ENCODE peak calls at places on chromosomes 3 and 15, in four cellular contexts. One of them, this sample, is unnamed.
A peak's percentile ranks its signal among the peaks of the same experiment; 100 is the strongest.

GRCh38 chr3:186839874-186840641 is 2.5 kb upstream of the ADIPOQ start:
- DNase-seq in colonic mucosa: no peak
- DNase-seq in pancreas: no peak
- DNase-seq in small intestine: no peak
- DNase-seq in this sample: no peak

GRCh38 chr3:171813897-171814460 is 3.7 kb upstream of the PLD1 start:
- DNase-seq in small intestine: no peak
- DNase-seq in pancreas: no peak
- DNase-seq in colonic mucosa: no peak
- DNase-seq in this sample: no peak

GRCh38 chr3:23778451-23778850 is 27.3 kb upstream of the UBE2E1 start:
- DNase-seq in colonic mucosa: no peak
- DNase-seq in small intestine: no peak
- DNase-seq in pancreas: no peak
- DNase-seq in this sample: no peak

GRCh38 chr15:80514071-80514780 is 110.0 kb downstream of the ARNT2 start:
- DNase-seq in pancreas: no peak
- DNase-seq in colonic mucosa: no peak
- DNase-seq in small intestine: no peak
- DNase-seq in this sample: no peak

GRCh38 chr15:60962087-60962486 is 267.0 kb downstream of the RORA start:
- DNase-seq in pancreas: no peak
- DNase-seq in small intestine: no peak
- DNase-seq in colonic mucosa: no peak
- DNase-seq in this sample: no peak

GRCh38 chr3:98556164-98557130 is 24.7 kb downstream of the GPR15 start:
- DNase-seq in small intestine: no peak
- DNase-seq in colonic mucosa: no peak
- DNase-seq in pancreas: no peak
- DNase-seq in this sample: no peak

GRCh38 chr3:34268032-34268760 is 469.8 kb downstream of the PDCD6IP start:
- DNase-seq in pancreas: no peak
- DNase-seq in small intestine: peak; percentile 57
- DNase-seq in colonic mucosa: no peak
- DNase-seq in this sample: peak; percentile 26

GRCh38 chr3:133754455-133754854 is 8.3 kb downstream of the TF start:
- DNase-seq in small intestine: no peak
- DNase-seq in colonic mucosa: no peak
- DNase-seq in pancreas: no peak
- DNase-seq in this sample: no peak

GRCh38 chr3:146903927-146904326 is 298.8 kb upstream of the PLSCR5 start:
- DNase-seq in colonic mucosa: no peak
- DNase-seq in pancreas: no peak
- DNase-seq in small intestine: no peak
- DNase-seq in this sample: no peak

GRCh38 chr3:17741621-17742091 is 775 bp downstream of the TBC1D5 start:
- DNase-seq in colonic mucosa: no peak
- DNase-seq in small intestine: peak; percentile 77
- DNase-seq in pancreas: no peak
- DNase-seq in this sample: no peak

GRCh38 chr3:154971771-154972326 is 108.3 kb upstream of the MME start:
- DNase-seq in pancreas: no peak
- DNase-seq in small intestine: no peak
- DNase-seq in colonic mucosa: no peak
- DNase-seq in this sample: no peak
- H3K27ac ChIP-seq in pancreas: peak overlapping the region; percentile 15
- H3K27ac ChIP-seq in small intestine: no peak overlapping the region
- H3K27ac ChIP-seq in colonic mucosa: no peak overlapping the region
- H3K27ac ChIP-seq in this sample: peak overlapping the region; percentile 77

DNA sequence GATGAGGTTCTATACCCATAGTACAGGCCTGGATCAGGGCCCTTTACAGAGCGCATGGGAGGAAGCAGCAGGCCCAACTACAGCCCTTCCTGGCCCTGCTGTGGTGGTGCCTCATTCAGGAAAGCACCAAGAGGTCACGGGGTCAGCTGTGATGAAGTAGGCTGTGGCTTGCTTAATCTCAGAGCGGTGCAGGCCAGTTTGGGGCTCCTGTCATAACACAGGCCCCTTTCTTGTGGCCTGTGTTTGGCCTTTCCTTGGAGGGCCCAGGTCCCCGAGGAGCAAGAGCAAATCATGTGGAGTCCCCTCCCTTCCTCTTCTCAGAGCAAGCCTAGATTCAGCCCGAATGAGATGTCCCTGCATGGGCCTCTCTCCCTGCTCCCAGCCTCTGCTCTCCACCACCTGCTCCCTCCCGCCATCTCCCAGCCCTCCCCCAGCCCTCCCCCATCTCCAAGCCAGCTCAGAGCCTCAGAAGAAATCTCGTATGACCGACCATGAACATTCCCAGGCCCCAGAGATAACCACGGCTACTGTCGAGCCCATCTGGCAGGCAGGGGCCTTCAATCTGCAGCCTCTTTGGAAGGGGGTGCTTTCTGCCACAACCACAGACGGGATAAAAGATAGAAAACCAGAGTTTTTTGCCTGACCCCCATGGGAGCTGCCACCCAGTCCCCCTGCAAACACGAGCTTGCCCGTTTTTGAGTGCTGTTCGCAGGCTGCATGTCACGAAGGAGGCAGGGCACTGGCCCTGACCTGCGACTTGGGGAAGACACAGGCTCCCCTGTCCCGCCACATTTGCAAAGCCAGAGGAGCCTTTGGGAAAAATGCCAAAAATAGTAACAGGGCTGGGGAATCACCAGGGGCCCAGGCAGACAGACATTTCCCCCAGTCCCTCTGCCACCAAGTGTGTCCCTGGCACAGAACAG is 32.3 kb upstream of the DUSP7 start:
- DNase-seq in pancreas: no peak
- DNase-seq in colonic mucosa: no peak
- DNase-seq in small intestine: no peak
- DNase-seq in this sample: peak; percentile 38
- H3K4me3 ChIP-seq in pancreas: no peak overlapping the region
- H3K4me3 ChIP-seq in colonic mucosa: no peak overlapping the region
- H3K4me3 ChIP-seq in small intestine: no peak overlapping the region
- H3K4me3 ChIP-seq in this sample: no peak overlapping the region

GRCh38 chr3:149726716-149727407 is 25.4 kb downstream of the COMMD2 start:
- DNase-seq in pancreas: no peak
- DNase-seq in small intestine: no peak
- DNase-seq in colonic mucosa: no peak
- DNase-seq in this sample: no peak

GRCh38 chr3:149723781-149724180 is 28.5 kb downstream of the COMMD2 start:
- DNase-seq in colonic mucosa: no peak
- DNase-seq in pancreas: no peak
- DNase-seq in small intestine: no peak
- DNase-seq in this sample: no peak

GRCh38 chr3:149732234-149732633 is 20.1 kb downstream of the COMMD2 start:
- DNase-seq in colonic mucosa: no peak
- DNase-seq in pancreas: no peak
- DNase-seq in small intestine: no peak
- DNase-seq in this sample: no peak

DNA sequence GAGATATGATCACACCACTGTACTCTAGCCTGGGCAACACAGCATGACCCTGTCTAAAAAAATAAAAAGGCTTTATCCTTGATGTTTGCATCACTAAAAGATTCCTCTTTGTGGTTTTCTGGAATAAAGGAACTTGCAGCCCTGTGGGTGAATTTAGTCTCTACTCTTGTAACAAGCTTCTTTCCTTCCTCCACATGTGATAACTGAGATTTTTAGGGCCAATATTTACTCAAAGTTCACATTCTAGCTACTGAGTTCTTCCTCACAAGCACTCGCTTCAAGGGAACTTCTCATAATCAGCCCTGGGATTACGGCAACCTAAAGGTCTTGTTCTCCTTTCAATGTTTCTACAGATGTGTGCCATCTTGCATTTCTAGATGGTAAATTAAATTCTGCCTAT is 24.6 kb downstream of the COMMD2 start:
- DNase-seq in colonic mucosa: no peak
- DNase-seq in pancreas: no peak
- DNase-seq in small intestine: no peak
- DNase-seq in this sample: no peak
- H3K27ac ChIP-seq in colonic mucosa: no peak overlapping the region
- H3K27ac ChIP-seq in pancreas: no peak overlapping the region
- H3K27ac ChIP-seq in small intestine: no peak overlapping the region
- H3K27ac ChIP-seq in this sample: no peak overlapping the region

GRCh38 chr3:50271314-50272072 is 2.5 kb downstream of the SEMA3B start:
- DNase-seq in small intestine: peak; percentile 86
- DNase-seq in pancreas: no peak
- DNase-seq in colonic mucosa: no peak
- DNase-seq in this sample: peak; percentile 48

GRCh38 chr3:50269977-50270413 is 1.0 kb downstream of the SEMA3B start:
- DNase-seq in small intestine: no peak
- DNase-seq in pancreas: no peak
- DNase-seq in colonic mucosa: no peak
- DNase-seq in this sample: peak; percentile 51

GRCh38 chr3:50270841-50271240 is 1.9 kb downstream of the SEMA3B start:
- DNase-seq in small intestine: no peak
- DNase-seq in pancreas: no peak
- DNase-seq in colonic mucosa: no peak
- DNase-seq in this sample: no peak

GRCh38 chr3:50269460-50269859 is 513 bp downstream of the SEMA3B start:
- DNase-seq in colonic mucosa: no peak
- DNase-seq in pancreas: no peak
- DNase-seq in small intestine: no peak
- DNase-seq in this sample: no peak

DNA sequence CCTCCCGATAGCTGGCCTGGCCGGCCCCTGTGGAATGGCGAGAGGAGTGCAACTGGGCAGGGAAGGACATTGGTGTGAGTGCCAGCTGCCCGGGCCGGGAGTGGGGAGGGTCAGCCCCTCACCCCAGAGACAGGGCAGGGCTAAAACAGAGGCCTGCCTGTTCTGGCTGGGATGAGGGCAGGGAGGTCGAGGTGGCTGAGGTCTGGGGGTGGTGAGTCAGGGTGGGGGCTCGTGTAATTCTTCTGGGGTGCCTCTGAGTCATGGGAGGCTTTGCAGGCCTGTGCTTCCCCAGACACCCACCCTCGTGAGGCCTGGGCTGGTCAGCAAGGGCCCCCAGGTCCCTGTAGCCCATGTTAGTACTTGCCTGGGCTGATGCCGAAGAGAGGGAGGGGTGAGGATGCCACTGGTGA is 1.5 kb downstream of the SEMA3B start:
- DNase-seq in small intestine: no peak
- DNase-seq in colonic mucosa: no peak
- DNase-seq in pancreas: no peak
- DNase-seq in this sample: no peak
- H3K4me3 ChIP-seq in small intestine: peak overlapping the region; percentile 65
- H3K4me3 ChIP-seq in colonic mucosa: peak overlapping the region; percentile 35
- H3K4me3 ChIP-seq in pancreas: peak overlapping the region; percentile 58
- H3K4me3 ChIP-seq in this sample: no peak overlapping the region

DNA sequence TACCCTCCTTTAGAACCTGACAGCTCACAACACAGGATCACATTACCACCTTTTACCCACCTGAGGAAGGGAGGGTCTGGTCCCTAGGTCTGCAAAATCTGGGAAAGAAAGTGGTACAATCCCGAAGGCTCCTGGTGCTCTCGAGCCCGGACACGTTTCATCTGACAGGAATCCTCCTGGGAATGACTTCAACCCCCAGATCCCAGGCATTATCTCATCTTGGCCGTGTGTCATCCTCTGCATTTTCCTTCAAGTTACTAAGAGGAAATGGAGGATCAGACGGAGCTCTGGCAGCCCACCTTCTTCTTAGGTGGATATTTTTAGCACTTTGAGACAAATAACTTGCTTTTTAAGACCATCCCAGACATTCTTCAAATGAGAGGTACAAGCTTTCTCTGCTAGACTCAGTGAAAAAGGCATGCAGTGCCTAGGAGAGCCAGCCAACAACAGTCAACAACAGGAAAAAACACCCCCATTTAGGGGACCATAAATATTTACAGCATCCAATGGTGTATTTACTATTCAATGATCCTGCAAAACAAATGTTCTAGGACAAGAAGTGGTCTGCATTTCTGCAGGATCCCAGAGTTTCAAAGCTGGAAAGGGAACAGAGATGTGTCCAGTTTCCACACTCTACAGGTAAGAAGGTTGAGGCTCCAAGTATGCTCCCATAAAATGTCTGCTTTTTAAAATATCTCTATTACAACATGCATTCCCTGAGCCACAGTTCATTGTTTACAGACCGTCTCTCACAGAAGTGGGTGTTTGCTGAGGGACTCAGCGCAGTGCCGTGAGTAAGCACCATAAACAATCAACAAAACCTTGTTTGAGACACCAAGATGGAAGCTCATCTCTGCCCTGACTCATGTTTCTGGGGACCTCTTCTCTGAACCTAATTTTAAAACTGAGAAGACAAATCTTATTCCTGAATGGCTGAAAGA is 38.3 kb upstream of the ARHGEF3 start:
- DNase-seq in pancreas: no peak
- DNase-seq in small intestine: no peak
- DNase-seq in colonic mucosa: no peak
- DNase-seq in this sample: peak; percentile 38
- H3K27ac ChIP-seq in pancreas: no peak overlapping the region
- H3K27ac ChIP-seq in small intestine: no peak overlapping the region
- H3K27ac ChIP-seq in colonic mucosa: no peak overlapping the region
- H3K27ac ChIP-seq in this sample: peak overlapping the region; percentile 14

GRCh38 chr15:85047271-85047948 is 65.8 kb downstream of the PDE8A start:
- DNase-seq in colonic mucosa: no peak
- DNase-seq in small intestine: no peak
- DNase-seq in pancreas: no peak
- DNase-seq in this sample: peak; percentile 51
- H3K4me3 ChIP-seq in colonic mucosa: no peak overlapping the region
- H3K4me3 ChIP-seq in small intestine: no peak overlapping the region
- H3K4me3 ChIP-seq in pancreas: no peak overlapping the region
- H3K4me3 ChIP-seq in this sample: no peak overlapping the region

This sample was measured in hepatocyte.